ENCODE peak calls at places on chromosomes 16 and 17, in four cellular contexts. A, X, L and Y are unnamed samples.

GRCh38 chr16:30166202-30166902 is 17.1 kb upstream of the CORO1A start:
- DNase-seq in A (no peak), X (no peak), L (peak), Y (no peak)

GRCh38 chr16:8941718-8942344 is 21.9 kb downstream of the USP7 start:
- DNase-seq in A (no peak), X (no peak), L (no peak), Y (no peak)

GRCh38 chr17:55134486-55135157 is 130.1 kb upstream of the HLF start:
- DNase-seq in A (no peak), X (no peak), L (no peak), Y (no peak)

GRCh38 chr16:30416047-30416603 is 8.7 kb downstream of the ZNF771 start:
- DNase-seq in A (no peak), X (no peak), L (no peak), Y (no peak)

GRCh38 chr16:18834873-18835272 is 33.5 kb upstream of the ARL6IP1 start:
- DNase-seq in A (no peak), X (no peak), L (no peak), Y (no peak)

GRCh38 chr17:61815863-61816523 is 47.3 kb downstream of the BRIP1 start:
- DNase-seq in A (no peak), X (no peak), L (no peak), Y (no peak)

GRCh38 chr16:64951681-64952080 is 170.2 kb downstream of the CDH11 start:
- DNase-seq in A (no peak), X (no peak), L (no peak), Y (no peak)

GRCh38 chr17:7404737-7405412 is 978 bp upstream of the TMEM256 start:
- DNase-seq in A (peak), X (peak), L (no peak), Y (peak)

GRCh38 chr17:29461807-29462206 is 71.6 kb downstream of the TAOK1 start:
- DNase-seq in A (no peak), X (no peak), L (no peak), Y (no peak)

GRCh38 chr16:87331241-87331801 is 14.1 kb upstream of the C16orf95 start:
- DNase-seq in A (no peak), X (no peak), L (no peak), Y (no peak)

GRCh38 chr16:65229191-65229662 is 107.4 kb upstream of the CDH11 start:
- DNase-seq in A (no peak), X (no peak), L (no peak), Y (no peak)

GRCh38 chr17:81930142-81931125 is 2.9 kb upstream of the MAFG start:
- DNase-seq in A (no peak), X (no peak), L (no peak), Y (peak)

GRCh38 chr17:44859701-44860100 is 12.0 kb downstream of the HIGD1B start:
- DNase-seq in A (no peak), X (no peak), L (no peak), Y (no peak)

GRCh38 chr17:57818066-57818465 is 31.8 kb downstream of the MRPS23 start:
- DNase-seq in A (no peak), X (no peak), L (no peak), Y (no peak)

GRCh38 chr16:2090481-2090797 is 42.7 kb downstream of the TSC2 start:
- DNase-seq in A (no peak), X (no peak), L (no peak), Y (no peak)

GRCh38 chr16:14965328-14965727 is 9.5 kb upstream of the PDXDC1 start:
- DNase-seq in A (no peak), X (no peak), L (no peak), Y (no peak)

GRCh38 chr16:83661656-83662055 is 146.1 kb upstream of the HSBP1 start:
- DNase-seq in A (no peak), X (no peak), L (no peak), Y (no peak)

GRCh38 chr16:25065899-25066298 is 45.6 kb upstream of the LCMT1 start:
- DNase-seq in A (no peak), X (peak), L (no peak), Y (no peak)

GRCh38 chr17:62802531-62803205 is 5.4 kb downstream of the MARCHF10 start:
- DNase-seq in A (no peak), X (peak), L (no peak), Y (no peak)

GRCh38 chr16:23362460-23363317 is 60.6 kb downstream of the SCNN1B start:
- DNase-seq in A (no peak), X (no peak), L (no peak), Y (no peak)

GRCh38 chr16:1003551-1004347 is 22.2 kb downstream of the SOX8 start:
- DNase-seq in A (no peak), X (no peak), L (peak), Y (no peak)

GRCh38 chr17:36544049-36544319 is 735 bp upstream of the GGNBP2 start:
- DNase-seq in A (peak), X (peak), L (peak), Y (peak)

GRCh38 chr17:13106171-13106570 is 88.3 kb upstream of the ELAC2 start:
- DNase-seq in A (no peak), X (no peak), L (no peak), Y (no peak)

GRCh38 chr16:69926241-69926640 is 24.9 kb upstream of the CLEC18A start:
- DNase-seq in A (no peak), X (no peak), L (no peak), Y (no peak)

GRCh38 chr16:69928856-69929400 is 22.2 kb upstream of the CLEC18A start:
- DNase-seq in A (no peak), X (no peak), L (no peak), Y (no peak)

GRCh38 chr16:69925311-69925710 is 25.8 kb upstream of the CLEC18A start:
- DNase-seq in A (no peak), X (no peak), L (no peak), Y (no peak)

GRCh38 chr16:69929480-69929879 is 21.7 kb upstream of the CLEC18A start:
- DNase-seq in A (no peak), X (no peak), L (no peak), Y (no peak)

DNA sequence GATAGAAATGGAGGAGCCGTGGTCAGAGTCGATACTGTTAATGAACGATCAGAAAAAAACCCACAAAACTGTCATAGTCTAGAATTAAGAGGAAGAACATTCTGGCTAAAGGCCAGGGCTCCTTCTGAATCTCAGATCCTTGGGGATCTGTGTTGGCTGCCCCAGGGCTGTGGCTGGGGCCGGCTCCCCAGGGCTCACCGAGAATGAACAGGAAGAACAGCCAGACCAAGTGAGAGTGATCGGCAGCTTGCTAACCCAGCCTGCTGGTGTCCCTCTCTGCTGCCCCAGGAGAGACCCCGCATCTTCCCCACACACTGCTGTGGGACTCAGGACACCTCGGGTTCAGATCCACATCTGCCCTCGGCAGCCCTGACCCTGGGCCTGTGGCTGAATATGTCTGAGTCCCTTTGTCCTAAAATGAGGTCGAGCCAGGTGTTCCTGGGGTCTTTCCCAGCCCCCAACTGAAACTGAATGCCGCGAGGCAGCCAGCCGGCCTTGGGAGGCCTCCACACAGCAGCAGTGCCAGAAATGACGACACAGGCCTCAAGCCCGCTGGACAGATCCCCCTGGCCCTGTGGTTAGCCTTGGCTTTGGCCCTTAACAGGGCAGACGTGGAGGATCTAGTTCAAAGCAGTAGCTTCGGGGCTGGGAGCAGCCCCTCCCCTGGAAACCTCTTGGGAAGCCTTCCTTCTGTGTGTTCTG is 23.9 kb upstream of the CLEC18A start:
- DNase-seq in A (no peak), X (no peak), L (no peak), Y (no peak)
- H3K4me2 ChIP-seq in A (no peak), X (no peak), L (no peak), Y (no peak)

DNA sequence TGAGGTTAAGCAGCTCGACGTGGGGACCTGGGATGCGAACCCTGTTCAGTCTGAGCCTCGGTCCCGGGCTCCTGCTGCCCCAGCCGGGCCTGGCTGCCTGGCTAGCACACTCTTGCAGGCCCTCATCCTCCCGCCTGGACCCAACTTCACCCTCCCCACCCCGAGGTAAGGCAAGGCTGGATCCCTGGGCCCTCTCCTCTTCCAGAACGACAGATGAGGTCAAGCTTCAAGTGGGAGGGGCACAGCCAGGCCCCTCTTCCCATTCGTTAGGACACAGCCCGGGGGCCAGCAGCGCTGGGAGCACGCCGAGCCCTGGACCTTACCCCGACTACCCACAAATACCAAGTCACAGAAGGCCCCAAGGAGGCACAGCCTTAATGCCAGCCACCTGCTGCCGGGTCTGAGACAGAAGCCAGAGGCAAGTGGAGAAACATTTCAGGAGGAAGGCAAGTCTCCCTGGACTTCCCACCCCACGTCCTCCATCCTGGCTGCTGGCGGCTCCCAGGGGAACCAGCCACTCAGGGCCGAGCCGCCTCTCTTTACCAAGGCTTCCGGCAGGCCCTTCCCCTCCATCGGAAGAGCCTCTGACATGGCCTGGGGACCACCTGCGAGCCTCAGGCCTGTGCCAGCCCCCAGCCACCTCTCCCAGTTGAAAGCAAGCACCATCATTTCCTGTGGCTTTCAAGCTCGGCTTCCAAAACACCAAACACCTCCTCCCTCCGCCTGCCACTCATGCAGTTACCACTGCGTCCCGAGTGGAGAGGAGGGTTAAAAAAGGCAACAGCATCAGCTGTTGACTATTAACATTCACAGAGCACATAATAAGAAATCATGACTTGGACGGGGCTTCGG is 59.9 kb downstream of the RPH3AL start:
- DNase-seq in A (no peak), X (no peak), L (no peak), Y (no peak)
- H3K4me2 ChIP-seq in A (no peak), X (no peak), L (no peak), Y (no peak)

GRCh38 chr17:76139801-76140660 is 1.0 kb downstream of the FOXJ1 start:
- DNase-seq in A (no peak), X (peak), L (no peak), Y (peak)
- H3K4me2 ChIP-seq in A (no peak), X (peak), L (peak), Y (peak)

DNA sequence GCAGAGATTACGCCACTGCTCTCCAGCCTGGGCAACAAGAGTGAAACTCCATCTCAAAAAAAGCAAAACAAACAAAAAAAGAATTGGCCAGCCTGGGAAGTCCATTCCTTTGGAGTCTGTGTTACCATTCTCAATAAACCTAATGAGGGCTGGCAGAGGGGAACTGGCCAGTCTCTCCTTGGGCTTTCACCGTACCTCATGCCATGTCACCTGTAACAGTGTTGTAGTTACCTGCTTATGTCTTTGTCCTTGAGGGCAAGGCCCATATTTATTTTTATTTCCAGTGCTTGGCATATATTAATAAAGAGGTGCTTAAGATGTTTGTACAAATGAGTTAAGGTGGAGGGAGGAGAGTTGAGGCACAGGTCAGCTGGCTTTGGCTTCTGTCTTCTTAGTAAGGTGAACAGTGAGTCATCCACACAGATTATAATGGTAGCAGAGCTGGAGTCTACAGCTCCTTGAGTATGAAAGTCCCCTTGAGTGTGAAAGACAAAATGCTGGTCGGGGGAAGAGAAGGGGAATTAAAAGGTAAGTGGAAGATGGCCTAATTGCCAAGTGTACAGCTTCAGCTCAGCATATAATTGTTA is 8.4 kb downstream of the C1QBP start:
- DNase-seq in A (no peak), X (no peak), L (no peak), Y (no peak)
- H3K4me2 ChIP-seq in A (no peak), X (no peak), L (no peak), Y (no peak)

GRCh38 chr17:16171613-16172012 is 43.7 kb downstream of the NCOR1 start:
- DNase-seq in A (peak), X (no peak), L (no peak), Y (no peak)
- H3K4me2 ChIP-seq in A (peak), X (no peak), L (no peak), Y (no peak)

GRCh38 chr17:66918896-66919295 is 45.6 kb upstream of the CACNG4 start:
- DNase-seq in A (no peak), X (no peak), L (no peak), Y (no peak)
- H3K4me2 ChIP-seq in A (no peak), X (no peak), L (no peak), Y (no peak)

GRCh38 chr16:68276223-68276622 is 11.9 kb downstream of the SLC7A6 start:
- DNase-seq in A (no peak), X (no peak), L (no peak), Y (no peak)
- H3K4me2 ChIP-seq in A (no peak), X (no peak), L (peak), Y (no peak)